ENCODE peak calls at places on chromosomes 4 and X, in five cellular contexts. X is CD4-positive, CD25-positive, alpha-beta regulatory T cell; T is suprapubic skin; P is astrocyte of the spinal cord; S is GM13977. L is an unnamed sample.

GRCh38 chr4:112266823-112267222 is 18.9 kb downstream of the TIFA start:
- DNase-seq in T (no peak), S (no peak), X (peak), P (peak), L (no peak)

GRCh38 chr4:65624651-65625050 is 45.6 kb downstream of the EPHA5 start:
- DNase-seq in T (no peak), X (no peak), P (peak), S (no peak), L (no peak)

GRCh38 chr4:54217642-54218486 is 11.2 kb upstream of the PDGFRA start:
- DNase-seq in P (peak), T (peak), X (peak), S (peak), L (peak)

GRCh38 chrX:150569155-150569477 is 695 bp downstream of the MTM1 start:
- DNase-seq in S (no peak), T (no peak), X (peak), P (peak), L (no peak)

GRCh38 chr4:53693909-53694308 is 102.6 kb upstream of the LNX1 start:
- DNase-seq in P (no peak), S (no peak), X (no peak), T (no peak), L (no peak)

GRCh38 chr4:16544251-16544721 is 318.0 kb upstream of the TAPT1 start:
- DNase-seq in S (no peak), T (no peak), P (no peak), X (no peak), L (no peak)

GRCh38 chr4:68951078-68951805 is at the start of gene UGT2A3:
- DNase-seq in S (no peak), T (no peak), X (no peak), P (no peak), L (no peak)

GRCh38 chr4:184310881-184311709 is 93.4 kb upstream of the ENPP6 start:
- DNase-seq in P (no peak), T (no peak), S (no peak), X (no peak), L (no peak)

GRCh38 chrX:109760241-109760921 is 27.3 kb upstream of the ACSL4 start:
- DNase-seq in T (no peak), P (no peak), S (no peak), X (peak), L (no peak)

GRCh38 chrX:51215266-51215665 is 117.4 kb upstream of the NUDT10 start:
- DNase-seq in S (no peak), T (no peak), P (no peak), X (no peak), L (peak)

GRCh38 chr4:31946456-31946855 is 1226.3 kb downstream of the PCDH7 start:
- DNase-seq in X (no peak), S (no peak), P (no peak), T (no peak), L (no peak)

GRCh38 chrX:41922694-41923171 is 621 bp downstream of the CASK start:
- DNase-seq in S (no peak), P (no peak), X (peak), T (peak), L (peak)

GRCh38 chr4:21827575-21827974 is 121.0 kb downstream of the KCNIP4 start:
- DNase-seq in P (peak), T (no peak), X (no peak), S (no peak), L (no peak)

GRCh38 chrX:23524467-23524866 is 142.8 kb upstream of the PRDX4 start:
- DNase-seq in T (no peak), S (no peak), P (no peak), X (no peak), L (no peak)

GRCh38 chr4:3111461-3111860 is 37.0 kb downstream of the HTT start:
- DNase-seq in T (peak), S (no peak), X (no peak), P (peak), L (no peak)

GRCh38 chr4:2729533-2729875 is 26.6 kb downstream of the TNIP2 start:
- DNase-seq in P (no peak), T (no peak), S (no peak), X (no peak), L (no peak)

GRCh38 chrX:153336128-153336894 is 2.4 kb downstream of the ZNF275 start:
- DNase-seq in S (peak), X (peak), P (no peak), T (no peak), L (no peak)

GRCh38 chrX:341541-342101 is 23.0 kb upstream of the GTPBP6 start:
- DNase-seq in T (peak), X (no peak), P (no peak), S (no peak), L (no peak)

GRCh38 chrX:79081895-79082512 is 62.5 kb upstream of the GPR174 start:
- DNase-seq in P (peak), X (peak), T (no peak), S (peak), L (peak)

GRCh38 chr4:80454040-80454439 is 118.5 kb downstream of the CFAP299 start:
- DNase-seq in S (no peak), X (no peak), P (no peak), T (no peak), L (no peak)